ENCODE peak calls at places on chromosomes 6 and 20, in four cellular contexts. R, E, C and L are unnamed samples.

GRCh38 chr6:93962566-93962965 is 543.2 kb upstream of the EPHA7 start:
- DNase-seq in R (no peak), E (no peak), C (no peak), L (no peak)

GRCh38 chr6:11410539-11411307 is 126.8 kb upstream of the TMEM170B start:
- DNase-seq in R (no peak), E (no peak), C (no peak), L (no peak)

GRCh38 chr6:64459411-64459810 is 823.8 kb downstream of the PHF3 start:
- DNase-seq in R (peak), E (no peak), C (no peak), L (no peak)

GRCh38 chr6:9408718-9409117 is 973.4 kb upstream of the SLC35B3 start:
- DNase-seq in R (no peak), E (no peak), C (no peak), L (no peak)

GRCh38 chr20:330233-331149 is 5.1 kb downstream of the SOX12 start:
- DNase-seq in R (peak), E (peak), C (peak), L (peak)

GRCh38 chr6:46269447-46270229 is 98.9 kb upstream of the ENPP5 start:
- DNase-seq in R (no peak), E (peak), C (no peak), L (no peak)

GRCh38 chr6:160198577-160199211 is 59.9 kb downstream of the SLC22A2 start:
- DNase-seq in R (no peak), E (no peak), C (no peak), L (no peak)

GRCh38 chr20:19995220-19995863 is 21.8 kb upstream of the NAA20 start:
- DNase-seq in R (peak), E (peak), C (peak), L (no peak)

GRCh38 chr6:80209434-80209833 is 103.0 kb downstream of the BCKDHB start:
- DNase-seq in R (no peak), E (no peak), C (no peak), L (no peak)

GRCh38 chr6:30100585-30101422 is 12.1 kb downstream of the TRIM31 start:
- DNase-seq in R (peak), E (no peak), C (peak), L (peak)

GRCh38 chr20:54078296-54078695 is 7.9 kb upstream of the BCAS1 start:
- DNase-seq in R (no peak), E (no peak), C (peak), L (no peak)

GRCh38 chr20:18728867-18729224 is 84.7 kb upstream of the SCP2D1 start:
- DNase-seq in R (no peak), E (no peak), C (no peak), L (no peak)

GRCh38 chr6:32082951-32083350 is 26.2 kb downstream of the TNXB start:
- DNase-seq in R (no peak), E (no peak), C (no peak), L (no peak)

GRCh38 chr6:12150812-12151432 is 138.8 kb downstream of the HIVEP1 start:
- DNase-seq in R (peak), E (peak), C (peak), L (peak)

GRCh38 chr20:23367770-23368169 is 5.8 kb downstream of the GZF1 start:
- DNase-seq in R (no peak), E (no peak), C (no peak), L (no peak)